ENCODE peak calls at places on chromosomes 12 and 14, in seven cellular contexts. O is NCI-H1092, C is hippocampal formation, P is GM04504, J is NCI-H460, B is heart left ventricle, V is type B pancreatic cell. L is an unnamed sample.

GRCh38 chr14:104964546-104964945 is 13.6 kb downstream of the AHNAK2 start:
- DNase-seq in O (no peak), C (no peak), P (no peak), J (no peak), B (peak; percentile 8), V (no peak), L (no peak)

GRCh38 chr14:78227466-78228077 is 57.4 kb downstream of the NRXN3 start:
- DNase-seq in O (no peak), C (no peak), P (no peak), J (no peak), B (no peak), V (no peak), L (no peak)

GRCh38 chr12:73452672-73453469 is 1084.8 kb upstream of the ATXN7L3B start:
- DNase-seq in O (no peak), C (no peak), P (no peak), J (no peak), B (no peak), V (no peak), L (no peak)

GRCh38 chr12:25825494-25825893 is 133.0 kb upstream of the RASSF8 start:
- DNase-seq in O (no peak), C (no peak), P (no peak), J (no peak), B (no peak), V (no peak), L (no peak)

GRCh38 chr14:95765016-95765415 is 51.1 kb upstream of the TCL1A start:
- DNase-seq in O (no peak), C (no peak), P (no peak), J (no peak), B (no peak), V (no peak), L (no peak)

GRCh38 chr14:79161576-79161975 is 991.4 kb downstream of the NRXN3 start:
- DNase-seq in O (no peak), C (no peak), P (peak; percentile 26), J (peak; percentile 48), B (no peak), V (no peak), L (no peak)

GRCh38 chr14:54306806-54307205 is 90.0 kb upstream of the CDKN3 start:
- DNase-seq in O (no peak), C (no peak), P (no peak), J (no peak), B (no peak), V (no peak), L (no peak)

GRCh38 chr12:85782711-85783110 is 53.5 kb downstream of the RASSF9 start:
- DNase-seq in O (no peak), C (no peak), P (no peak), J (no peak), B (no peak), V (no peak), L (no peak)

GRCh38 chr14:84468153-84468552 is 1061.8 kb upstream of the FLRT2 start:
- DNase-seq in O (no peak), C (no peak), P (no peak), J (no peak), B (no peak), V (no peak), L (no peak)

GRCh38 chr14:101560534-101561113 is 671 bp upstream of the DIO3 start:
- DNase-seq in O (no peak), C (no peak), P (no peak), J (no peak), B (peak; percentile 55), V (no peak), L (no peak)

GRCh38 chr12:130017571-130018449 is 114.0 kb upstream of the TMEM132D start:
- DNase-seq in O (no peak), C (peak; percentile 68), P (no peak), J (no peak), B (no peak), V (no peak), L (no peak)

GRCh38 chr14:31268216-31268615 is 60.6 kb upstream of the HECTD1 start:
- DNase-seq in O (no peak), C (no peak), P (peak; percentile 29), J (no peak), B (no peak), V (no peak), L (no peak)

GRCh38 chr12:31523306-31523705 is 67.6 kb downstream of the DENND5B start:
- DNase-seq in O (no peak), C (no peak), P (no peak), J (no peak), B (no peak), V (no peak), L (no peak)

GRCh38 chr12:111673503-111673902 is 12.3 kb downstream of the BRAP start:
- DNase-seq in O (no peak), C (peak; percentile 5), P (peak; percentile 2), J (peak; percentile 31), B (no peak), V (no peak), L (no peak)

GRCh38 chr12:53058674-53059433 is 9.0 kb downstream of the TNS2 start:
- DNase-seq in O (no peak), C (no peak), P (no peak), J (no peak), B (peak; percentile 65), V (no peak), L (no peak)

GRCh38 chr12:75208851-75209781 is 523 bp downstream of the KCNC2 start:
- DNase-seq in O (no peak), C (no peak), P (peak; percentile 3), J (no peak), B (no peak), V (peak; percentile 79), L (no peak)

GRCh38 chr12:91763654-91764439 is 381.8 kb downstream of the BTG1 start:
- DNase-seq in O (no peak), C (no peak), P (no peak), J (no peak), B (no peak), V (no peak), L (no peak)

GRCh38 chr14:95953111-95953724 is 76.6 kb downstream of the TUNAR start:
- DNase-seq in O (no peak), C (no peak), P (no peak), J (peak; percentile 6), B (no peak), V (no peak), L (no peak)

GRCh38 chr12:72272731-72273498 is 745 bp downstream of the TRHDE start:
- DNase-seq in O (no peak), C (no peak), P (no peak), J (no peak), B (no peak), V (peak; percentile 68), L (peak; percentile 42)

GRCh38 chr14:101442451-101442850 is 118.8 kb upstream of the DIO3 start:
- DNase-seq in O (no peak), C (no peak), P (no peak), J (no peak), B (no peak), V (no peak), L (no peak)

GRCh38 chr14:100747021-100747586 is 20.4 kb downstream of the DLK1 start:
- DNase-seq in O (peak; percentile 57), C (no peak), P (peak; percentile 85), J (peak; percentile 57), B (no peak), V (no peak), L (no peak)

GRCh38 chr12:132044661-132045412 is 95.1 kb downstream of the EP400 start:
- DNase-seq in O (no peak), C (no peak), P (no peak), J (no peak), B (no peak), V (no peak), L (no peak)

GRCh38 chr12:51865757-51866270 is 17.3 kb upstream of the FIGNL2 start:
- DNase-seq in O (no peak), C (no peak), P (no peak), J (no peak), B (peak; percentile 21), V (no peak), L (no peak)

GRCh38 chr12:123363385-123363742 is 1.3 kb downstream of the SBNO1 start:
- DNase-seq in O (no peak), C (no peak), P (no peak), J (no peak), B (no peak), V (no peak), L (peak; percentile 27)

GRCh38 chr12:38695057-38695456 is 210.3 kb downstream of the CPNE8 start:
- DNase-seq in O (no peak), C (no peak), P (no peak), J (no peak), B (no peak), V (no peak), L (no peak)

GRCh38 chr12:89873745-89874144 is 165.1 kb upstream of the ATP2B1 start:
- DNase-seq in O (no peak), C (no peak), P (no peak), J (no peak), B (no peak), V (no peak), L (no peak)

GRCh38 chr12:32884962-32885361 is 11.6 kb downstream of the PKP2 start:
- DNase-seq in O (no peak), C (no peak), P (no peak), J (no peak), B (no peak), V (no peak), L (no peak)

GRCh38 chr12:4280351-4281163 is 7.0 kb downstream of the CCND2 start:
- DNase-seq in O (no peak), C (no peak), P (no peak), J (no peak), B (peak; percentile 86), V (no peak), L (no peak)

GRCh38 chr12:55682087-55682796 is 25.5 kb downstream of the ITGA7 start:
- DNase-seq in O (no peak), C (no peak), P (no peak), J (no peak), B (no peak), V (no peak), L (no peak)

GRCh38 chr12:9971158-9971557 is at the start of gene CLEC12A:
- DNase-seq in O (no peak), C (no peak), P (no peak), J (no peak), B (no peak), V (no peak), L (no peak)

GRCh38 chr14:79197516-79197915 is 1013.8 kb downstream of the DIO2 start:
- DNase-seq in O (no peak), C (no peak), P (no peak), J (no peak), B (no peak), V (no peak), L (no peak)

GRCh38 chr12:53056901-53057300 is 7.0 kb downstream of the TNS2 start:
- DNase-seq in O (no peak), C (no peak), P (no peak), J (no peak), B (no peak), V (no peak), L (no peak)

GRCh38 chr12:47586952-47587669 is 118.7 kb downstream of the RPAP3 start:
- DNase-seq in O (no peak), C (no peak), P (no peak), J (no peak), B (no peak), V (no peak), L (no peak)